ENCODE peak calls at places on chromosomes 16 and 17, in five cellular contexts. D is heart left ventricle, G is AG04450, I is GM12864, E is cardiac fibroblast. T is an unnamed sample.

GRCh38 chr17:9306086-9306485 is 269.5 kb downstream of the STX8 start:
- DNase-seq in D (no peak), G (no peak), I (no peak), E (no peak), T (no peak)

GRCh38 chr16:17591655-17592405 is 121.1 kb upstream of the XYLT1 start:
- DNase-seq in D (no peak), G (no peak), I (no peak), E (no peak), T (no peak)

GRCh38 chr16:55487048-55487803 is 8.2 kb downstream of the MMP2 start:
- DNase-seq in D (no peak), G (peak; percentile 76), I (no peak), E (peak; percentile 93), T (no peak)

GRCh38 chr17:3911271-3912053 is 4.8 kb downstream of the P2RX1 start:
- DNase-seq in D (no peak), G (no peak), I (peak; percentile 91), E (no peak), T (no peak)

GRCh38 chr16:54241525-54241924 is 45.1 kb downstream of the IRX3 start:
- DNase-seq in D (no peak), G (no peak), I (no peak), E (no peak), T (no peak)

GRCh38 chr17:51407576-51407975 is 147.2 kb downstream of the UTP18 start:
- DNase-seq in D (no peak), G (no peak), I (no peak), E (no peak), T (no peak)

GRCh38 chr17:73613271-73613941 is 30.8 kb downstream of the SDK2 start:
- DNase-seq in D (peak; percentile 36), G (no peak), I (no peak), E (no peak), T (no peak)

GRCh38 chr16:27723711-27724490 is 174.0 kb downstream of the KATNIP start:
- DNase-seq in D (peak; percentile 54), G (no peak), I (no peak), E (no peak), T (no peak)

GRCh38 chr16:12186774-12187335 is 210.3 kb downstream of the SNX29 start:
- DNase-seq in D (no peak), G (no peak), I (no peak), E (no peak), T (no peak)

GRCh38 chr17:2055494-2056220 is 754 bp downstream of the HIC1 start:
- DNase-seq in D (peak; percentile 81), G (no peak), I (no peak), E (peak; percentile 69), T (no peak)

GRCh38 chr16:4370570-4371480 is 823 bp upstream of the VASN start:
- DNase-seq in D (peak; percentile 86), G (peak; percentile 65), I (no peak), E (peak; percentile 98), T (peak; percentile 59)

GRCh38 chr17:4786111-4786491 is at the start of gene VMO1:
- DNase-seq in D (peak; percentile 71), G (no peak), I (no peak), E (peak; percentile 35), T (no peak)

GRCh38 chr17:63500548-63501390 is 22.4 kb upstream of the KCNH6 start:
- DNase-seq in D (no peak), G (no peak), I (no peak), E (no peak), T (no peak)

GRCh38 chr17:61701334-61701733 is 110.3 kb upstream of the NACA2 start:
- DNase-seq in D (no peak), G (no peak), I (no peak), E (no peak), T (no peak)

GRCh38 chr17:66865151-66865550 is 30.2 kb downstream of the CACNG5 start:
- DNase-seq in D (no peak), G (no peak), I (no peak), E (no peak), T (no peak)

GRCh38 chr17:44247346-44248219 is 20.4 kb downstream of the SLC4A1 start:
- DNase-seq in D (peak; percentile 77), G (no peak), I (no peak), E (peak; percentile 7), T (no peak)

GRCh38 chr17:80129006-80129565 is 17.8 kb downstream of the EIF4A3 start:
- DNase-seq in D (no peak), G (no peak), I (no peak), E (peak; percentile 48), T (no peak)

GRCh38 chr17:50165867-50166517 is at the start of gene SGCA:
- DNase-seq in D (peak; percentile 76), G (no peak), I (no peak), E (no peak), T (no peak)

GRCh38 chr17:33459078-33459940 is 166.2 kb upstream of the ASIC2 start:
- DNase-seq in D (no peak), G (no peak), I (peak; percentile 15), E (no peak), T (no peak)

GRCh38 chr17:80855196-80855967 is 136.3 kb upstream of the CHMP6 start:
- DNase-seq in D (no peak), G (no peak), I (no peak), E (no peak), T (no peak)

GRCh38 chr17:49210158-49211029 is at the start of the genes ABI3 and GNGT2:
- DNase-seq in D (peak; percentile 69), G (no peak), I (peak; percentile 83), E (peak; percentile 54), T (no peak)

GRCh38 chr16:1152123-1152638 is 725 bp upstream of the CACNA1H start:
- DNase-seq in D (no peak), G (no peak), I (no peak), E (no peak), T (no peak)

GRCh38 chr16:1153480-1154160 is 714 bp downstream of the CACNA1H start:
- DNase-seq in D (no peak), G (no peak), I (no peak), E (no peak), T (no peak)

GRCh38 chr16:1151424-1152122 is 1.3 kb upstream of the CACNA1H start:
- DNase-seq in D (no peak), G (no peak), I (no peak), E (no peak), T (no peak)

GRCh38 chr16:1154291-1154886 is 1.5 kb downstream of the CACNA1H start:
- DNase-seq in D (no peak), G (no peak), I (no peak), E (no peak), T (no peak)

DNA sequence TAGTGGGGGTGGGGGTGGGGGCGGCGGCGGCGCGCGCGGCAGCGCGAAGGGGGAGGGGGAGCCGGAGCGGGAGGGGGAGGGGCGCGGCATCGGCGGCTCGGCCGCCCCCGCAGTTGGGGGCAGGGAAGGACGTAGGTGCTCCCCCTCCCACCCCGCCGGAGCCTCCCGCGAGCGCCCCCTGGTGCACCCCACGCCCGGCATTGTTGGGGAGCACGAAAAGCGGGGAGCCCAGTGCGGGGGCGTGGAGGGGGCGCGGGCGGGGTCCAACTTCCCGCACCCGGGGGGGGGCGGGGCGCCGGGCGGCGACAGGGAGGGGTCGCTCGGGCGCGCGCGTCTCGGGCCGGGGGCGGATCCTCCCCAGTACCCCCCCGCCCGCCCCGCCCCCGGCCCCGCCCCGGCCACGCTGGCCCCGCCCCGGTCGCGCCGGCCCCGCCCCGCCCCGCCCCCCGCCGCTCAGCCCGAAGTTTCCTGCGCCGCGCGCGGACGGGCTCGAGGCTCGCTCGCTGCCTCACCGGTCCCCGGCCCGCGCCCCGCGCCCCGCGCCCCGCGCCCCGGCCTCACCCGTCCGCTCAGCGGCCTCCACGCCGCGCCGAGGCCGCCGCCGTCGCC is at the start of gene CACNA1H:
- DNase-seq in D (no peak), G (no peak), I (no peak), E (no peak), T (no peak)
- H3K4me3 ChIP-seq in D (peak within 1 kb of the TSS; percentile 48), G (peak within 1 kb of the TSS; percentile 25), I (no peak within 1 kb of the TSS), E (no peak within 1 kb of the TSS), T (no peak within 1 kb of the TSS)

DNA sequence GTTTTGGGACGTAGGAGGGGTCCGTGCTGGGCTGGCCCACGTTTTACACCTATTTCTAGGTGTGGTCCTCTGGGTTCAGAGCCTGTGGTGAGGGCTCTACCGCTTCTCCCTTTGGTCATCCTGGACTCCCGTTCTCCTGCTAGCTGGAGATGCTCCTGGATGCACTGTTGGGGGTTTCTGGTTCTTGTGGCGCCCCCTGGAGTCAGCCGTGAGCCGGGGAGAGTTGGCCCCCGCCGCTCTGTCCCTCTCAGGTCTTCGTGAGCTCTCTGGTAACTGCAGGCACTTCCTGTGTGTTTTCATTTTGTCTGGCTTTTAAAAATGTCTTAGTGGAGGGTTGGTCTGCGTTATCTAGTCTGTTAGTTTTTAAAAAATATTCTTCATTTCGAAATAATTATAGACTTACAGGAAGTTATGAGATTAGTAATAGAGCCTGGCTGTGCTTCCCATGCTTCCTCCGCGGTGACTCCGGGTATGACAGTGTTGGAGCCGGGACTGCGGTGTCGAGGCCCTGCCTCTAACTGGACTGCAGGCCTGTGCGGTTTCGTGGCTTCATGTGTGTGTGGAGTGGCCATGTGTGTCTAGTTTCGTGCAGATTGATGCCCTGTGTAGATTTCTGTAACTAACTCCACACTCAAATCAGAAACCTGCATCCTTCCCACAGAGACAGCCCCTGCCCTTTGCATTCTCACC is 78.0 kb upstream of the ZNF750 start:
- DNase-seq in D (no peak), G (no peak), I (no peak), E (peak; percentile 51), T (no peak)
- H3K4me3 ChIP-seq in D (no peak overlapping the region), G (no peak overlapping the region), I (no peak overlapping the region), E (no peak overlapping the region), T (no peak overlapping the region)

GRCh38 chr17:42853968-42854790 is 3.2 kb downstream of the AOC3 start:
- DNase-seq in D (peak; percentile 34), G (no peak), I (no peak), E (no peak), T (no peak)
- H3K4me3 ChIP-seq in D (peak overlapping the region; percentile 4), G (no peak overlapping the region), I (no peak overlapping the region), E (no peak overlapping the region), T (no peak overlapping the region)

DNA sequence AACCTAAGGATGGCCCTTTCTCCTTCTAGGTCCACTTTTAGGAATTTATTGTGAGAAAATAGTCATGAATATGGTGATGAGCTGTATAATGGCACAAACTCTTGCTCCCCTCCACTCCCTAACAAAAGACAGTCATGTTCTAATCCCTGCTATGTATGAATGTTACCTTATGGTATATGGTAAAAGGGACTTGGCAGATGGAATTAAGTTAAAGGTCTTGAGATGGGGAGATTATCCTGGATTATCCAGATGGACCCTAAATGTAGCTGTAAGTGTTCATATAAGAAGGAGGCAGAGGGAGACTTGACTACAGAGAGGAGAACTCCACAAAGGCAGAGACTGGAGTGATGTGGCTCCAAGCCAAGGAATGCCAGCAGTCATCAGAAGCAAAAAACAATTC is 296.1 kb downstream of the SOX9 start:
- DNase-seq in D (no peak), G (no peak), I (no peak), E (no peak), T (no peak)
- H3K4me3 ChIP-seq in D (no peak overlapping the region), G (no peak overlapping the region), I (no peak overlapping the region), E (no peak overlapping the region), T (no peak overlapping the region)

GRCh38 chr16:57807968-57808528 is 5.8 kb upstream of the KIFC3 start:
- DNase-seq in D (peak; percentile 86), G (peak; percentile 47), I (no peak), E (peak; percentile 89), T (peak; percentile 87)

GRCh38 chr16:57808589-57808988 is 6.3 kb upstream of the KIFC3 start:
- DNase-seq in D (no peak), G (no peak), I (no peak), E (no peak), T (no peak)

GRCh38 chr16:57809276-57809793 is 7.0 kb upstream of the KIFC3 start:
- DNase-seq in D (peak; percentile 33), G (no peak), I (no peak), E (no peak), T (no peak)

GRCh38 chr16:57810197-57811024 is 8.1 kb upstream of the KIFC3 start:
- DNase-seq in D (peak; percentile 87), G (no peak), I (peak; percentile 83), E (peak; percentile 85), T (peak; percentile 39)

GRCh38 chr16:57809843-57810196 is 7.5 kb upstream of the KIFC3 start:
- DNase-seq in D (peak; percentile 2), G (no peak), I (no peak), E (no peak), T (no peak)
- H3K4me3 ChIP-seq in D (no peak overlapping the region), G (no peak overlapping the region), I (no peak overlapping the region), E (no peak overlapping the region), T (no peak overlapping the region)

T was measured in astrocyte of the cerebellum.